ENCODE peak calls at places on chromosome 19, in ten cellular contexts. One of them, this sample, is unnamed.

GRCh38 chr19:4305253-4305612 is 835 bp downstream of the FSD1 start:
- DNase-seq in activated CD8-positive, alpha-beta memory T cell treated with anti-CD3 and anti-CD28 coated beads, Interleukin-2, amount 50 U/mL, for 4 hours: no peak
- DNase-seq in activated T-helper 9 cell treated with anti-CD3 and anti-CD28 coated beads, Interleukin-2, amount 50 U/mL, for 16 hours: no peak
- DNase-seq in anterior cingulate cortex: no peak
- DNase-seq in CD4-positive, CD25-positive, alpha-beta regulatory T cell: no peak
- DNase-seq in NCI-H1092: no peak
- DNase-seq in neural progenitor cell: no peak
- DNase-seq in Calu3: no peak
- DNase-seq in amygdala: no peak
- DNase-seq in stimulated activated CD4-positive, alpha-beta T cell treated with anti-CD3 and anti-CD28 coated beads, Interleukin-15, amount 100 ng/mL, for 24 hours: no peak
- DNase-seq in this sample: no peak

GRCh38 chr19:38838986-38839761 is 7.6 kb upstream of the ECH1 start:
- DNase-seq in neural progenitor cell: no peak
- DNase-seq in anterior cingulate cortex: no peak
- DNase-seq in NCI-H1092: no peak
- DNase-seq in amygdala: no peak
- DNase-seq in Calu3: no peak
- DNase-seq in CD4-positive, CD25-positive, alpha-beta regulatory T cell: no peak
- DNase-seq in activated T-helper 9 cell treated with anti-CD3 and anti-CD28 coated beads, Interleukin-2, amount 50 U/mL, for 16 hours: no peak
- DNase-seq in stimulated activated CD4-positive, alpha-beta T cell treated with anti-CD3 and anti-CD28 coated beads, Interleukin-15, amount 100 ng/mL, for 24 hours: no peak
- DNase-seq in activated CD8-positive, alpha-beta memory T cell treated with anti-CD3 and anti-CD28 coated beads, Interleukin-2, amount 50 U/mL, for 4 hours: no peak
- DNase-seq in this sample: no peak

GRCh38 chr19:7670790-7671189 is 1.9 kb downstream of the RETN start:
- DNase-seq in stimulated activated CD4-positive, alpha-beta T cell treated with anti-CD3 and anti-CD28 coated beads, Interleukin-15, amount 100 ng/mL, for 24 hours: no peak
- DNase-seq in anterior cingulate cortex: no peak
- DNase-seq in neural progenitor cell: no peak
- DNase-seq in NCI-H1092: no peak
- DNase-seq in activated T-helper 9 cell treated with anti-CD3 and anti-CD28 coated beads, Interleukin-2, amount 50 U/mL, for 16 hours: no peak
- DNase-seq in activated CD8-positive, alpha-beta memory T cell treated with anti-CD3 and anti-CD28 coated beads, Interleukin-2, amount 50 U/mL, for 4 hours: no peak
- DNase-seq in CD4-positive, CD25-positive, alpha-beta regulatory T cell: no peak
- DNase-seq in amygdala: no peak
- DNase-seq in Calu3: no peak
- DNase-seq in this sample: no peak

GRCh38 chr19:49802836-49803528 is 10.1 kb downstream of the FUZ start:
- DNase-seq in Calu3: no peak
- DNase-seq in activated CD8-positive, alpha-beta memory T cell treated with anti-CD3 and anti-CD28 coated beads, Interleukin-2, amount 50 U/mL, for 4 hours: no peak
- DNase-seq in amygdala: no peak
- DNase-seq in anterior cingulate cortex: no peak
- DNase-seq in activated T-helper 9 cell treated with anti-CD3 and anti-CD28 coated beads, Interleukin-2, amount 50 U/mL, for 16 hours: no peak
- DNase-seq in CD4-positive, CD25-positive, alpha-beta regulatory T cell: no peak
- DNase-seq in neural progenitor cell: no peak
- DNase-seq in NCI-H1092: no peak
- DNase-seq in stimulated activated CD4-positive, alpha-beta T cell treated with anti-CD3 and anti-CD28 coated beads, Interleukin-15, amount 100 ng/mL, for 24 hours: no peak
- DNase-seq in this sample: peak; percentile 57

GRCh38 chr19:55603581-55604292 is 1.7 kb upstream of the ZNF865 start:
- DNase-seq in amygdala: no peak
- DNase-seq in neural progenitor cell: no peak
- DNase-seq in NCI-H1092: no peak
- DNase-seq in Calu3: no peak
- DNase-seq in activated T-helper 9 cell treated with anti-CD3 and anti-CD28 coated beads, Interleukin-2, amount 50 U/mL, for 16 hours: no peak
- DNase-seq in stimulated activated CD4-positive, alpha-beta T cell treated with anti-CD3 and anti-CD28 coated beads, Interleukin-15, amount 100 ng/mL, for 24 hours: no peak
- DNase-seq in activated CD8-positive, alpha-beta memory T cell treated with anti-CD3 and anti-CD28 coated beads, Interleukin-2, amount 50 U/mL, for 4 hours: no peak
- DNase-seq in CD4-positive, CD25-positive, alpha-beta regulatory T cell: no peak
- DNase-seq in anterior cingulate cortex: no peak
- DNase-seq in this sample: no peak

GRCh38 chr19:32010071-32010470 is 335.3 kb upstream of the ZNF507 start:
- DNase-seq in anterior cingulate cortex: no peak
- DNase-seq in activated CD8-positive, alpha-beta memory T cell treated with anti-CD3 and anti-CD28 coated beads, Interleukin-2, amount 50 U/mL, for 4 hours: no peak
- DNase-seq in amygdala: no peak
- DNase-seq in activated T-helper 9 cell treated with anti-CD3 and anti-CD28 coated beads, Interleukin-2, amount 50 U/mL, for 16 hours: no peak
- DNase-seq in stimulated activated CD4-positive, alpha-beta T cell treated with anti-CD3 and anti-CD28 coated beads, Interleukin-15, amount 100 ng/mL, for 24 hours: no peak
- DNase-seq in CD4-positive, CD25-positive, alpha-beta regulatory T cell: no peak
- DNase-seq in NCI-H1092: no peak
- DNase-seq in Calu3: no peak
- DNase-seq in neural progenitor cell: no peak
- DNase-seq in this sample: no peak

GRCh38 chr19:8116437-8117293 is 32.7 kb downstream of the FBN3 start:
- DNase-seq in anterior cingulate cortex: no peak
- DNase-seq in neural progenitor cell: no peak
- DNase-seq in Calu3: peak; percentile 44
- DNase-seq in activated CD8-positive, alpha-beta memory T cell treated with anti-CD3 and anti-CD28 coated beads, Interleukin-2, amount 50 U/mL, for 4 hours: no peak
- DNase-seq in activated T-helper 9 cell treated with anti-CD3 and anti-CD28 coated beads, Interleukin-2, amount 50 U/mL, for 16 hours: no peak
- DNase-seq in CD4-positive, CD25-positive, alpha-beta regulatory T cell: no peak
- DNase-seq in amygdala: no peak
- DNase-seq in stimulated activated CD4-positive, alpha-beta T cell treated with anti-CD3 and anti-CD28 coated beads, Interleukin-15, amount 100 ng/mL, for 24 hours: no peak
- DNase-seq in NCI-H1092: no peak
- DNase-seq in this sample: no peak

GRCh38 chr19:30784850-30785459 is 412.8 kb downstream of the ZNF536 start:
- DNase-seq in stimulated activated CD4-positive, alpha-beta T cell treated with anti-CD3 and anti-CD28 coated beads, Interleukin-15, amount 100 ng/mL, for 24 hours: peak; percentile 69
- DNase-seq in NCI-H1092: no peak
- DNase-seq in neural progenitor cell: peak; percentile 55
- DNase-seq in amygdala: no peak
- DNase-seq in anterior cingulate cortex: peak; percentile 19
- DNase-seq in Calu3: peak; percentile 6
- DNase-seq in activated CD8-positive, alpha-beta memory T cell treated with anti-CD3 and anti-CD28 coated beads, Interleukin-2, amount 50 U/mL, for 4 hours: peak; percentile 51
- DNase-seq in CD4-positive, CD25-positive, alpha-beta regulatory T cell: peak; percentile 25
- DNase-seq in activated T-helper 9 cell treated with anti-CD3 and anti-CD28 coated beads, Interleukin-2, amount 50 U/mL, for 16 hours: peak; percentile 31
- DNase-seq in this sample: no peak

GRCh38 chr19:16897572-16898056 is 8.8 kb downstream of the F2RL3 start:
- DNase-seq in neural progenitor cell: no peak
- DNase-seq in NCI-H1092: no peak
- DNase-seq in Calu3: peak; percentile 32
- DNase-seq in CD4-positive, CD25-positive, alpha-beta regulatory T cell: no peak
- DNase-seq in stimulated activated CD4-positive, alpha-beta T cell treated with anti-CD3 and anti-CD28 coated beads, Interleukin-15, amount 100 ng/mL, for 24 hours: peak; percentile 26
- DNase-seq in activated CD8-positive, alpha-beta memory T cell treated with anti-CD3 and anti-CD28 coated beads, Interleukin-2, amount 50 U/mL, for 4 hours: no peak
- DNase-seq in amygdala: no peak
- DNase-seq in anterior cingulate cortex: no peak
- DNase-seq in activated T-helper 9 cell treated with anti-CD3 and anti-CD28 coated beads, Interleukin-2, amount 50 U/mL, for 16 hours: no peak
- DNase-seq in this sample: no peak

GRCh38 chr19:4338441-4339350 is at the start of gene STAP2:
- DNase-seq in neural progenitor cell: peak; percentile 51
- DNase-seq in activated T-helper 9 cell treated with anti-CD3 and anti-CD28 coated beads, Interleukin-2, amount 50 U/mL, for 16 hours: no peak
- DNase-seq in anterior cingulate cortex: no peak
- DNase-seq in stimulated activated CD4-positive, alpha-beta T cell treated with anti-CD3 and anti-CD28 coated beads, Interleukin-15, amount 100 ng/mL, for 24 hours: peak; percentile 42
- DNase-seq in CD4-positive, CD25-positive, alpha-beta regulatory T cell: no peak
- DNase-seq in activated CD8-positive, alpha-beta memory T cell treated with anti-CD3 and anti-CD28 coated beads, Interleukin-2, amount 50 U/mL, for 4 hours: no peak
- DNase-seq in amygdala: no peak
- DNase-seq in NCI-H1092: no peak
- DNase-seq in Calu3: peak; percentile 78
- DNase-seq in this sample: no peak

GRCh38 chr19:46772170-46773017 is 16.0 kb downstream of the SLC1A5 start:
- DNase-seq in amygdala: no peak
- DNase-seq in CD4-positive, CD25-positive, alpha-beta regulatory T cell: no peak
- DNase-seq in stimulated activated CD4-positive, alpha-beta T cell treated with anti-CD3 and anti-CD28 coated beads, Interleukin-15, amount 100 ng/mL, for 24 hours: peak; percentile 37
- DNase-seq in activated CD8-positive, alpha-beta memory T cell treated with anti-CD3 and anti-CD28 coated beads, Interleukin-2, amount 50 U/mL, for 4 hours: no peak
- DNase-seq in anterior cingulate cortex: no peak
- DNase-seq in activated T-helper 9 cell treated with anti-CD3 and anti-CD28 coated beads, Interleukin-2, amount 50 U/mL, for 16 hours: no peak
- DNase-seq in Calu3: no peak
- DNase-seq in neural progenitor cell: no peak
- DNase-seq in NCI-H1092: no peak
- DNase-seq in this sample: no peak

GRCh38 chr19:52585101-52585500 is 15.0 kb downstream of the ZNF701 start:
- DNase-seq in anterior cingulate cortex: no peak
- DNase-seq in Calu3: no peak
- DNase-seq in activated CD8-positive, alpha-beta memory T cell treated with anti-CD3 and anti-CD28 coated beads, Interleukin-2, amount 50 U/mL, for 4 hours: no peak
- DNase-seq in amygdala: no peak
- DNase-seq in CD4-positive, CD25-positive, alpha-beta regulatory T cell: no peak
- DNase-seq in NCI-H1092: no peak
- DNase-seq in neural progenitor cell: no peak
- DNase-seq in activated T-helper 9 cell treated with anti-CD3 and anti-CD28 coated beads, Interleukin-2, amount 50 U/mL, for 16 hours: no peak
- DNase-seq in stimulated activated CD4-positive, alpha-beta T cell treated with anti-CD3 and anti-CD28 coated beads, Interleukin-15, amount 100 ng/mL, for 24 hours: no peak
- DNase-seq in this sample: no peak

GRCh38 chr19:17540174-17540573 is 15.3 kb upstream of the COLGALT1 start:
- DNase-seq in stimulated activated CD4-positive, alpha-beta T cell treated with anti-CD3 and anti-CD28 coated beads, Interleukin-15, amount 100 ng/mL, for 24 hours: no peak
- DNase-seq in activated CD8-positive, alpha-beta memory T cell treated with anti-CD3 and anti-CD28 coated beads, Interleukin-2, amount 50 U/mL, for 4 hours: no peak
- DNase-seq in NCI-H1092: no peak
- DNase-seq in neural progenitor cell: no peak
- DNase-seq in amygdala: no peak
- DNase-seq in anterior cingulate cortex: no peak
- DNase-seq in CD4-positive, CD25-positive, alpha-beta regulatory T cell: no peak
- DNase-seq in activated T-helper 9 cell treated with anti-CD3 and anti-CD28 coated beads, Interleukin-2, amount 50 U/mL, for 16 hours: no peak
- DNase-seq in Calu3: no peak
- DNase-seq in this sample: no peak

GRCh38 chr19:14479985-14480694 is 5.0 kb upstream of the PTGER1 start:
- DNase-seq in Calu3: peak; percentile 38
- DNase-seq in CD4-positive, CD25-positive, alpha-beta regulatory T cell: peak; percentile 47
- DNase-seq in activated T-helper 9 cell treated with anti-CD3 and anti-CD28 coated beads, Interleukin-2, amount 50 U/mL, for 16 hours: peak; percentile 63
- DNase-seq in NCI-H1092: no peak
- DNase-seq in stimulated activated CD4-positive, alpha-beta T cell treated with anti-CD3 and anti-CD28 coated beads, Interleukin-15, amount 100 ng/mL, for 24 hours: peak; percentile 78
- DNase-seq in activated CD8-positive, alpha-beta memory T cell treated with anti-CD3 and anti-CD28 coated beads, Interleukin-2, amount 50 U/mL, for 4 hours: peak; percentile 75
- DNase-seq in neural progenitor cell: peak; percentile 82
- DNase-seq in amygdala: no peak
- DNase-seq in anterior cingulate cortex: peak; percentile 31
- DNase-seq in this sample: no peak

GRCh38 chr19:48964205-48965032 is 690 bp upstream of the FTL start:
- DNase-seq in activated CD8-positive, alpha-beta memory T cell treated with anti-CD3 and anti-CD28 coated beads, Interleukin-2, amount 50 U/mL, for 4 hours: no peak
- DNase-seq in NCI-H1092: no peak
- DNase-seq in neural progenitor cell: peak; percentile 31
- DNase-seq in activated T-helper 9 cell treated with anti-CD3 and anti-CD28 coated beads, Interleukin-2, amount 50 U/mL, for 16 hours: no peak
- DNase-seq in Calu3: peak; percentile 38
- DNase-seq in anterior cingulate cortex: no peak
- DNase-seq in amygdala: no peak
- DNase-seq in stimulated activated CD4-positive, alpha-beta T cell treated with anti-CD3 and anti-CD28 coated beads, Interleukin-15, amount 100 ng/mL, for 24 hours: no peak
- DNase-seq in CD4-positive, CD25-positive, alpha-beta regulatory T cell: no peak
- DNase-seq in this sample: no peak

GRCh38 chr19:662207-662961 is 630 bp downstream of the RNF126 start:
- DNase-seq in activated CD8-positive, alpha-beta memory T cell treated with anti-CD3 and anti-CD28 coated beads, Interleukin-2, amount 50 U/mL, for 4 hours: peak; percentile 78
- DNase-seq in stimulated activated CD4-positive, alpha-beta T cell treated with anti-CD3 and anti-CD28 coated beads, Interleukin-15, amount 100 ng/mL, for 24 hours: peak; percentile 84
- DNase-seq in amygdala: no peak
- DNase-seq in activated T-helper 9 cell treated with anti-CD3 and anti-CD28 coated beads, Interleukin-2, amount 50 U/mL, for 16 hours: peak; percentile 59
- DNase-seq in CD4-positive, CD25-positive, alpha-beta regulatory T cell: peak; percentile 67
- DNase-seq in neural progenitor cell: peak; percentile 55
- DNase-seq in NCI-H1092: peak; percentile 12
- DNase-seq in Calu3: peak; percentile 43
- DNase-seq in anterior cingulate cortex: no peak
- DNase-seq in this sample: no peak

GRCh38 chr19:3821857-3822364 is 35.7 kb upstream of the MATK start:
- DNase-seq in stimulated activated CD4-positive, alpha-beta T cell treated with anti-CD3 and anti-CD28 coated beads, Interleukin-15, amount 100 ng/mL, for 24 hours: peak; percentile 90
- DNase-seq in amygdala: no peak
- DNase-seq in Calu3: peak; percentile 65
- DNase-seq in anterior cingulate cortex: no peak
- DNase-seq in activated CD8-positive, alpha-beta memory T cell treated with anti-CD3 and anti-CD28 coated beads, Interleukin-2, amount 50 U/mL, for 4 hours: peak; percentile 96
- DNase-seq in CD4-positive, CD25-positive, alpha-beta regulatory T cell: peak; percentile 69
- DNase-seq in neural progenitor cell: peak; percentile 81
- DNase-seq in NCI-H1092: peak; percentile 33
- DNase-seq in activated T-helper 9 cell treated with anti-CD3 and anti-CD28 coated beads, Interleukin-2, amount 50 U/mL, for 16 hours: peak; percentile 81
- DNase-seq in this sample: peak; percentile 27

GRCh38 chr19:15248106-15248505 is 15.9 kb upstream of the EPHX3 start:
- DNase-seq in activated CD8-positive, alpha-beta memory T cell treated with anti-CD3 and anti-CD28 coated beads, Interleukin-2, amount 50 U/mL, for 4 hours: no peak
- DNase-seq in NCI-H1092: no peak
- DNase-seq in stimulated activated CD4-positive, alpha-beta T cell treated with anti-CD3 and anti-CD28 coated beads, Interleukin-15, amount 100 ng/mL, for 24 hours: no peak
- DNase-seq in Calu3: no peak
- DNase-seq in CD4-positive, CD25-positive, alpha-beta regulatory T cell: no peak
- DNase-seq in anterior cingulate cortex: no peak
- DNase-seq in activated T-helper 9 cell treated with anti-CD3 and anti-CD28 coated beads, Interleukin-2, amount 50 U/mL, for 16 hours: no peak
- DNase-seq in amygdala: no peak
- DNase-seq in neural progenitor cell: no peak
- DNase-seq in this sample: no peak

GRCh38 chr19:8631425-8631819 is 989 bp downstream of the NFILZ start:
- DNase-seq in stimulated activated CD4-positive, alpha-beta T cell treated with anti-CD3 and anti-CD28 coated beads, Interleukin-15, amount 100 ng/mL, for 24 hours: no peak
- DNase-seq in anterior cingulate cortex: peak; percentile 87
- DNase-seq in neural progenitor cell: peak; percentile 87
- DNase-seq in CD4-positive, CD25-positive, alpha-beta regulatory T cell: no peak
- DNase-seq in activated T-helper 9 cell treated with anti-CD3 and anti-CD28 coated beads, Interleukin-2, amount 50 U/mL, for 16 hours: no peak
- DNase-seq in NCI-H1092: no peak
- DNase-seq in amygdala: peak; percentile 54
- DNase-seq in activated CD8-positive, alpha-beta memory T cell treated with anti-CD3 and anti-CD28 coated beads, Interleukin-2, amount 50 U/mL, for 4 hours: no peak
- DNase-seq in Calu3: no peak
- DNase-seq in this sample: no peak

GRCh38 chr19:58558066-58558622 is at the start of gene UBE2M:
- DNase-seq in neural progenitor cell: no peak
- DNase-seq in CD4-positive, CD25-positive, alpha-beta regulatory T cell: peak; percentile 53
- DNase-seq in Calu3: no peak
- DNase-seq in stimulated activated CD4-positive, alpha-beta T cell treated with anti-CD3 and anti-CD28 coated beads, Interleukin-15, amount 100 ng/mL, for 24 hours: peak; percentile 72
- DNase-seq in NCI-H1092: no peak
- DNase-seq in amygdala: no peak
- DNase-seq in activated CD8-positive, alpha-beta memory T cell treated with anti-CD3 and anti-CD28 coated beads, Interleukin-2, amount 50 U/mL, for 4 hours: peak; percentile 51
- DNase-seq in activated T-helper 9 cell treated with anti-CD3 and anti-CD28 coated beads, Interleukin-2, amount 50 U/mL, for 16 hours: peak; percentile 51
- DNase-seq in anterior cingulate cortex: no peak
- DNase-seq in this sample: no peak

GRCh38 chr19:12331211-12331941 is 2.1 kb downstream of the ZNF563 start:
- DNase-seq in stimulated activated CD4-positive, alpha-beta T cell treated with anti-CD3 and anti-CD28 coated beads, Interleukin-15, amount 100 ng/mL, for 24 hours: peak; percentile 86
- DNase-seq in NCI-H1092: no peak
- DNase-seq in activated T-helper 9 cell treated with anti-CD3 and anti-CD28 coated beads, Interleukin-2, amount 50 U/mL, for 16 hours: peak; percentile 62
- DNase-seq in Calu3: no peak
- DNase-seq in CD4-positive, CD25-positive, alpha-beta regulatory T cell: peak; percentile 29
- DNase-seq in activated CD8-positive, alpha-beta memory T cell treated with anti-CD3 and anti-CD28 coated beads, Interleukin-2, amount 50 U/mL, for 4 hours: peak; percentile 80
- DNase-seq in neural progenitor cell: peak; percentile 13
- DNase-seq in anterior cingulate cortex: no peak
- DNase-seq in amygdala: no peak
- DNase-seq in this sample: no peak

GRCh38 chr19:41371541-41371940 is 4.8 kb upstream of the TMEM91 start:
- DNase-seq in NCI-H1092: no peak
- DNase-seq in CD4-positive, CD25-positive, alpha-beta regulatory T cell: no peak
- DNase-seq in activated CD8-positive, alpha-beta memory T cell treated with anti-CD3 and anti-CD28 coated beads, Interleukin-2, amount 50 U/mL, for 4 hours: no peak
- DNase-seq in Calu3: no peak
- DNase-seq in stimulated activated CD4-positive, alpha-beta T cell treated with anti-CD3 and anti-CD28 coated beads, Interleukin-15, amount 100 ng/mL, for 24 hours: no peak
- DNase-seq in amygdala: no peak
- DNase-seq in neural progenitor cell: no peak
- DNase-seq in anterior cingulate cortex: no peak
- DNase-seq in activated T-helper 9 cell treated with anti-CD3 and anti-CD28 coated beads, Interleukin-2, amount 50 U/mL, for 16 hours: no peak
- DNase-seq in this sample: no peak

GRCh38 chr19:57559008-57559403 is 657 bp downstream of the ZNF550 start:
- DNase-seq in amygdala: no peak
- DNase-seq in neural progenitor cell: peak; percentile 58
- DNase-seq in activated CD8-positive, alpha-beta memory T cell treated with anti-CD3 and anti-CD28 coated beads, Interleukin-2, amount 50 U/mL, for 4 hours: peak; percentile 18
- DNase-seq in CD4-positive, CD25-positive, alpha-beta regulatory T cell: no peak
- DNase-seq in stimulated activated CD4-positive, alpha-beta T cell treated with anti-CD3 and anti-CD28 coated beads, Interleukin-15, amount 100 ng/mL, for 24 hours: peak; percentile 25
- DNase-seq in NCI-H1092: no peak
- DNase-seq in activated T-helper 9 cell treated with anti-CD3 and anti-CD28 coated beads, Interleukin-2, amount 50 U/mL, for 16 hours: no peak
- DNase-seq in anterior cingulate cortex: no peak
- DNase-seq in Calu3: peak; percentile 45
- DNase-seq in this sample: peak; percentile 3

GRCh38 chr19:43809762-43810696 is 7.8 kb upstream of the LYPD5 start:
- DNase-seq in stimulated activated CD4-positive, alpha-beta T cell treated with anti-CD3 and anti-CD28 coated beads, Interleukin-15, amount 100 ng/mL, for 24 hours: no peak
- DNase-seq in activated T-helper 9 cell treated with anti-CD3 and anti-CD28 coated beads, Interleukin-2, amount 50 U/mL, for 16 hours: no peak
- DNase-seq in activated CD8-positive, alpha-beta memory T cell treated with anti-CD3 and anti-CD28 coated beads, Interleukin-2, amount 50 U/mL, for 4 hours: no peak
- DNase-seq in amygdala: no peak
- DNase-seq in NCI-H1092: no peak
- DNase-seq in Calu3: no peak
- DNase-seq in CD4-positive, CD25-positive, alpha-beta regulatory T cell: no peak
- DNase-seq in anterior cingulate cortex: no peak
- DNase-seq in neural progenitor cell: peak; percentile 71
- DNase-seq in this sample: peak; percentile 58

GRCh38 chr19:44582581-44583265 is 30.6 kb upstream of the IGSF23 start:
- DNase-seq in stimulated activated CD4-positive, alpha-beta T cell treated with anti-CD3 and anti-CD28 coated beads, Interleukin-15, amount 100 ng/mL, for 24 hours: peak; percentile 62
- DNase-seq in anterior cingulate cortex: no peak
- DNase-seq in NCI-H1092: no peak
- DNase-seq in activated T-helper 9 cell treated with anti-CD3 and anti-CD28 coated beads, Interleukin-2, amount 50 U/mL, for 16 hours: no peak
- DNase-seq in activated CD8-positive, alpha-beta memory T cell treated with anti-CD3 and anti-CD28 coated beads, Interleukin-2, amount 50 U/mL, for 4 hours: no peak
- DNase-seq in neural progenitor cell: peak; percentile 53
- DNase-seq in amygdala: no peak
- DNase-seq in CD4-positive, CD25-positive, alpha-beta regulatory T cell: no peak
- DNase-seq in Calu3: peak; percentile 63
- DNase-seq in this sample: no peak

GRCh38 chr19:48102870-48103751 is 7.5 kb downstream of the PLA2G4C start:
- DNase-seq in anterior cingulate cortex: peak; percentile 19
- DNase-seq in neural progenitor cell: peak; percentile 69
- DNase-seq in activated CD8-positive, alpha-beta memory T cell treated with anti-CD3 and anti-CD28 coated beads, Interleukin-2, amount 50 U/mL, for 4 hours: no peak
- DNase-seq in activated T-helper 9 cell treated with anti-CD3 and anti-CD28 coated beads, Interleukin-2, amount 50 U/mL, for 16 hours: peak; percentile 9
- DNase-seq in NCI-H1092: peak; percentile 9
- DNase-seq in stimulated activated CD4-positive, alpha-beta T cell treated with anti-CD3 and anti-CD28 coated beads, Interleukin-15, amount 100 ng/mL, for 24 hours: peak; percentile 46
- DNase-seq in Calu3: peak; percentile 37
- DNase-seq in amygdala: no peak
- DNase-seq in CD4-positive, CD25-positive, alpha-beta regulatory T cell: no peak
- DNase-seq in this sample: peak; percentile 51

GRCh38 chr19:10809693-10810285 is 26.2 kb downstream of the TMED1 start:
- DNase-seq in neural progenitor cell: no peak
- DNase-seq in stimulated activated CD4-positive, alpha-beta T cell treated with anti-CD3 and anti-CD28 coated beads, Interleukin-15, amount 100 ng/mL, for 24 hours: no peak
- DNase-seq in anterior cingulate cortex: no peak
- DNase-seq in Calu3: no peak
- DNase-seq in CD4-positive, CD25-positive, alpha-beta regulatory T cell: no peak
- DNase-seq in NCI-H1092: no peak
- DNase-seq in activated CD8-positive, alpha-beta memory T cell treated with anti-CD3 and anti-CD28 coated beads, Interleukin-2, amount 50 U/mL, for 4 hours: no peak
- DNase-seq in amygdala: no peak
- DNase-seq in activated T-helper 9 cell treated with anti-CD3 and anti-CD28 coated beads, Interleukin-2, amount 50 U/mL, for 16 hours: no peak
- DNase-seq in this sample: no peak

GRCh38 chr19:5851302-5851701 is at the start of gene FUT3:
- DNase-seq in CD4-positive, CD25-positive, alpha-beta regulatory T cell: no peak
- DNase-seq in NCI-H1092: no peak
- DNase-seq in stimulated activated CD4-positive, alpha-beta T cell treated with anti-CD3 and anti-CD28 coated beads, Interleukin-15, amount 100 ng/mL, for 24 hours: no peak
- DNase-seq in anterior cingulate cortex: no peak
- DNase-seq in neural progenitor cell: no peak
- DNase-seq in Calu3: peak; percentile 53
- DNase-seq in activated CD8-positive, alpha-beta memory T cell treated with anti-CD3 and anti-CD28 coated beads, Interleukin-2, amount 50 U/mL, for 4 hours: no peak
- DNase-seq in amygdala: no peak
- DNase-seq in activated T-helper 9 cell treated with anti-CD3 and anti-CD28 coated beads, Interleukin-2, amount 50 U/mL, for 16 hours: no peak
- DNase-seq in this sample: no peak

This sample was measured in NCI-H774.